ENCODE peak calls at places on chromosome 17, in nine cellular contexts. Z is fibroblast of mammary gland; I is transverse colon; B is PC-9; S is effector memory CD4-positive, alpha-beta T cell; F is A673; X is colonic mucosa; C is NT2/D1; L is GM23248. M is an unnamed sample.
A peak's percentile ranks its signal among the peaks of the same experiment; 100 is the strongest.

GRCh38 chr17:58278661-58279015 is 2.1 kb downstream of the MPO start:
- DNase-seq in B (no peak), L (peak; percentile 51), F (no peak), Z (peak; percentile 10), I (no peak), C (no peak), X (no peak), S (no peak), M (no peak)

GRCh38 chr17:7576432-7576937 is 3.0 kb upstream of the CD68 start:
- DNase-seq in B (no peak), Z (no peak), I (no peak), S (no peak), X (no peak), F (no peak), C (no peak), L (peak; percentile 32), M (no peak)

GRCh38 chr17:76497979-76498885 is 3.0 kb downstream of the RHBDF2 start:
- DNase-seq in F (peak; percentile 86), X (peak; percentile 63), C (no peak), L (peak; percentile 91), S (no peak), Z (peak; percentile 69), B (no peak), I (peak; percentile 60), M (peak; percentile 61)

GRCh38 chr17:27477971-27478684 is 21.9 kb downstream of the KSR1 start:
- DNase-seq in B (no peak), S (no peak), I (no peak), L (no peak), X (no peak), C (no peak), F (no peak), Z (no peak), M (no peak)

GRCh38 chr17:76515291-76515949 is 14.2 kb upstream of the RHBDF2 start:
- DNase-seq in I (peak; percentile 72), X (peak; percentile 62), L (peak; percentile 99), S (peak; percentile 86), F (no peak), Z (peak; percentile 99), B (no peak), C (no peak), M (peak; percentile 91)

GRCh38 chr17:66437466-66438026 is 135.1 kb downstream of the PRKCA start:
- DNase-seq in C (no peak), I (no peak), S (no peak), F (no peak), X (no peak), Z (no peak), L (no peak), B (no peak), M (no peak)

GRCh38 chr17:64402469-64402868 is 11.8 kb upstream of the PECAM1 start:
- DNase-seq in F (no peak), I (no peak), C (no peak), Z (no peak), X (no peak), L (no peak), B (no peak), S (no peak), M (no peak)

GRCh38 chr17:8001976-8002645 is at the start of gene GUCY2D:
- DNase-seq in F (no peak), B (no peak), I (peak; percentile 39), C (no peak), X (no peak), L (no peak), Z (no peak), S (no peak), M (no peak)

GRCh38 chr17:27349540-27350021 is 55.7 kb downstream of the WSB1 start:
- DNase-seq in B (no peak), X (peak; percentile 42), Z (no peak), S (no peak), I (no peak), F (no peak), C (no peak), L (no peak), M (no peak)

GRCh38 chr17:81867123-81867951 is 3.8 kb downstream of the ARHGDIA start:
- DNase-seq in S (no peak), B (no peak), F (peak; percentile 57), Z (peak; percentile 63), X (peak; percentile 69), I (peak; percentile 63), C (no peak), L (peak; percentile 70), M (peak; percentile 64)

GRCh38 chr17:58986005-58986404 is 120.7 kb downstream of the TRIM37 start:
- DNase-seq in F (no peak), X (no peak), S (no peak), I (no peak), L (no peak), B (no peak), Z (no peak), C (no peak), M (no peak)

GRCh38 chr17:39027037-39027436 is 59.8 kb upstream of the FBXO47 start:
- DNase-seq in X (peak; percentile 75), L (peak; percentile 65), S (no peak), C (no peak), B (peak; percentile 42), Z (peak; percentile 14), I (peak; percentile 75), F (peak; percentile 23), M (no peak)

GRCh38 chr17:40632206-40632605 is 15.4 kb downstream of the SMARCE1 start:
- DNase-seq in F (no peak), S (no peak), L (no peak), X (no peak), I (no peak), Z (no peak), B (no peak), C (no peak), M (no peak)

GRCh38 chr17:3963214-3964201 is 729 bp downstream of the ATP2A3 start:
- DNase-seq in I (peak; percentile 73), X (peak; percentile 64), Z (no peak), B (no peak), L (no peak), C (no peak), F (no peak), S (peak; percentile 65), M (peak; percentile 82)

GRCh38 chr17:78120971-78121800 is 7.4 kb downstream of the TMC6 start:
- DNase-seq in Z (no peak), X (no peak), S (peak; percentile 36), C (no peak), B (no peak), L (no peak), I (peak; percentile 60), F (no peak), M (peak; percentile 60)

GRCh38 chr17:1008008-1008761 is 11.3 kb downstream of the TIMM22 start:
- DNase-seq in C (no peak), F (no peak), L (no peak), X (peak; percentile 19), B (no peak), S (no peak), I (no peak), Z (peak; percentile 50), M (no peak)
- H3K4me3 ChIP-seq in C (no peak overlapping the region), F (no peak overlapping the region), L (no peak overlapping the region), X (no peak overlapping the region), B (no peak overlapping the region), S (no peak overlapping the region), I (no peak overlapping the region), Z (no peak overlapping the region), M (no peak overlapping the region)

GRCh38 chr17:71727723-71728122 is 393.1 kb upstream of the SOX9 start:
- DNase-seq in F (no peak), L (no peak), X (no peak), B (no peak), Z (no peak), I (no peak), C (no peak), S (no peak), M (no peak)

GRCh38 chr17:71724339-71724738 is 396.5 kb upstream of the SOX9 start:
- DNase-seq in Z (no peak), X (no peak), F (no peak), B (no peak), S (no peak), I (no peak), C (no peak), L (no peak), M (no peak)

GRCh38 chr17:71727292-71727691 is 393.5 kb upstream of the SOX9 start:
- DNase-seq in I (no peak), L (no peak), X (no peak), Z (no peak), B (no peak), C (no peak), F (no peak), S (no peak), M (no peak)

DNA sequence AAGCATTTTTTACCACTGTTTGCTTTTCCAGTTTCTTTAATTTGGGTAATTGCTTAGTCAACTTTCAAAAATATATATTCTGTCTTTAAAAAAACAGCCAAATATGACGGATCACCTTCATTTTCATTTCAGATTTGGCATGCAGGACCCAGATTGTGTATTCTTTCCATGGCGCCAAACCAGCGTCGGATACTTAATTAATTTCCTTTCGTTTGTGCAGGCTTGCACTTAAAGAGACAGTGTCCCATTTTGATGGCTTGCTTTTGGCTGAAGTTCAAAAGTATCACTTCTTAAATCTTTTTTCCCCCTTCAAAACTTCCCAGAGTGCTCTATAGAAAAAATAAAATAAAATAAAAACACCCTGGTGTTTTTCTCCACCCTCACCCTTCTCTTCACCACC is 394.5 kb upstream of the SOX9 start:
- DNase-seq in S (no peak), F (peak; percentile 50), X (no peak), C (no peak), I (no peak), Z (no peak), L (peak; percentile 21), B (no peak), M (no peak)
- H3K4me3 ChIP-seq in S (no peak overlapping the region), F (no peak overlapping the region), X (no peak overlapping the region), C (no peak overlapping the region), I (no peak overlapping the region), Z (no peak overlapping the region), L (peak overlapping the region; percentile 62), B (no peak overlapping the region), M (no peak overlapping the region)

GRCh38 chr17:74332763-74333220 is 6.8 kb downstream of the KIF19 start:
- DNase-seq in Z (no peak), F (no peak), B (no peak), L (no peak), X (peak; percentile 31), S (no peak), C (no peak), I (peak; percentile 50), M (no peak)
- H3K4me3 ChIP-seq in Z (no peak overlapping the region), F (no peak overlapping the region), B (no peak overlapping the region), L (no peak overlapping the region), X (no peak overlapping the region), S (no peak overlapping the region), C (no peak overlapping the region), I (no peak overlapping the region), M (no peak overlapping the region)

GRCh38 chr17:80252871-80253270 is 7.8 kb upstream of the RNF213 start:
- DNase-seq in C (no peak), L (peak; percentile 19), F (peak; percentile 60), X (peak; percentile 82), S (peak; percentile 76), Z (no peak), B (no peak), I (peak; percentile 84), M (peak; percentile 83)

GRCh38 chr17:80256034-80256350 is 4.7 kb upstream of the RNF213 start:
- DNase-seq in Z (no peak), L (no peak), F (no peak), S (no peak), B (no peak), I (no peak), X (no peak), C (no peak), M (no peak)

GRCh38 chr17:80251966-80252365 is 8.7 kb upstream of the RNF213 start:
- DNase-seq in B (no peak), F (no peak), X (no peak), S (no peak), L (no peak), C (no peak), I (no peak), Z (no peak), M (no peak)

GRCh38 chr17:80253631-80254395 is 6.8 kb upstream of the RNF213 start:
- DNase-seq in C (no peak), F (no peak), I (no peak), S (no peak), B (no peak), X (no peak), Z (no peak), L (no peak), M (no peak)

GRCh38 chr17:80254396-80255241 is 6.0 kb upstream of the RNF213 start:
- DNase-seq in F (peak; percentile 54), S (peak; percentile 42), I (peak; percentile 70), B (peak; percentile 96), L (peak; percentile 95), Z (peak; percentile 88), X (peak; percentile 79), C (no peak), M (peak; percentile 91)
- H3K4me3 ChIP-seq in F (no peak overlapping the region), S (no peak overlapping the region), I (no peak overlapping the region), B (peak overlapping the region; percentile 38), L (peak overlapping the region; percentile 20), Z (no peak overlapping the region), X (no peak overlapping the region), C (no peak overlapping the region), M (no peak overlapping the region)